ENCODE peak calls at places on chromosomes 2 and 18, in six cellular contexts. R is suprapubic skin, W is stomach, X is testis, N is tibial nerve, K is body of pancreas. T is an unnamed sample.
A peak's percentile ranks its signal among the peaks of the same experiment; 100 is the strongest.

GRCh38 chr2:109032229-109032800 is 43.3 kb upstream of the EDAR start:
- DNase-seq in R (peak; percentile 7), W (no peak), X (no peak), N (no peak), K (no peak), T (no peak)

GRCh38 chr2:237697586-237698337 is 70.4 kb downstream of the LRRFIP1 start:
- DNase-seq in R (no peak), W (no peak), X (no peak), N (no peak), K (no peak), T (peak; percentile 32)

GRCh38 chr2:155382781-155383180 is 684.3 kb downstream of the KCNJ3 start:
- DNase-seq in R (no peak), W (no peak), X (no peak), N (no peak), K (no peak), T (no peak)

GRCh38 chr2:240155080-240156025 is 14.9 kb upstream of the OTOS start:
- DNase-seq in R (no peak), W (no peak), X (no peak), N (no peak), K (no peak), T (no peak)

GRCh38 chr2:165406053-165406628 is 63.4 kb upstream of the CSRNP3 start:
- DNase-seq in R (no peak), W (no peak), X (no peak), N (no peak), K (no peak), T (no peak)

GRCh38 chr2:102418421-102418961 is 4.5 kb upstream of the IL18RAP start:
- DNase-seq in R (no peak), W (no peak), X (no peak), N (no peak), K (no peak), T (peak; percentile 90)

GRCh38 chr2:195312662-195313061 is 344.4 kb upstream of the SLC39A10 start:
- DNase-seq in R (no peak), W (no peak), X (no peak), N (no peak), K (no peak), T (peak; percentile 61)

GRCh38 chr18:2108581-2108980 is 462.7 kb downstream of the METTL4 start:
- DNase-seq in R (no peak), W (no peak), X (no peak), N (no peak), K (no peak), T (no peak)

GRCh38 chr18:63823516-63824219 is 48.5 kb downstream of the SERPINB7 start:
- DNase-seq in R (no peak), W (peak; percentile 38), X (peak; percentile 56), N (peak; percentile 55), K (peak; percentile 76), T (peak; percentile 83)

GRCh38 chr18:7514796-7515440 is 52.2 kb upstream of the PTPRM start:
- DNase-seq in R (no peak), W (no peak), X (no peak), N (no peak), K (peak; percentile 17), T (no peak)

GRCh38 chr2:28515176-28515751 is 19.4 kb downstream of the PLB1 start:
- DNase-seq in R (no peak), W (no peak), X (no peak), N (no peak), K (no peak), T (no peak)

GRCh38 chr2:157785200-157785599 is 90.9 kb downstream of the ACVR1 start:
- DNase-seq in R (no peak), W (no peak), X (no peak), N (no peak), K (peak; percentile 32), T (no peak)

GRCh38 chr2:217987391-217987790 is 15.4 kb downstream of the TNS1 start:
- DNase-seq in R (no peak), W (no peak), X (no peak), N (no peak), K (peak; percentile 5), T (no peak)

GRCh38 chr2:230042195-230042594 is 26.5 kb downstream of the SLC16A14 start:
- DNase-seq in R (no peak), W (no peak), X (no peak), N (no peak), K (no peak), T (no peak)

GRCh38 chr2:127066942-127067341 is 40.0 kb downstream of the BIN1 start:
- DNase-seq in R (peak; percentile 92), W (peak; percentile 35), X (peak; percentile 75), N (peak; percentile 84), K (peak; percentile 49), T (no peak)

GRCh38 chr2:29517421-29517820 is 402.2 kb downstream of the CLIP4 start:
- DNase-seq in R (no peak), W (no peak), X (no peak), N (no peak), K (no peak), T (no peak)

GRCh38 chr18:25262920-25263319 is 89.0 kb downstream of the ZNF521 start:
- DNase-seq in R (no peak), W (no peak), X (no peak), N (no peak), K (no peak), T (no peak)

GRCh38 chr2:196130039-196130825 is 41.1 kb downstream of the STK17B start:
- DNase-seq in R (no peak), W (no peak), X (no peak), N (no peak), K (no peak), T (peak; percentile 47)

GRCh38 chr18:7367336-7367735 is 136.4 kb downstream of the LRRC30 start:
- DNase-seq in R (no peak), W (no peak), X (no peak), N (no peak), K (no peak), T (no peak)

GRCh38 chr18:39105095-39105494 is 1539.5 kb upstream of the CELF4 start:
- DNase-seq in R (no peak), W (no peak), X (no peak), N (no peak), K (no peak), T (no peak)

GRCh38 chr2:109415460-109416004 is 198.2 kb downstream of the SEPTIN10 start:
- DNase-seq in R (no peak), W (no peak), X (no peak), N (no peak), K (no peak), T (no peak)

GRCh38 chr2:187499941-187500532 is 52.0 kb upstream of the CALCRL start:
- DNase-seq in R (no peak), W (peak; percentile 63), X (peak; percentile 69), N (peak; percentile 88), K (peak; percentile 74), T (peak; percentile 54)

GRCh38 chr2:168758970-168759820 is 43.2 kb upstream of the NOSTRIN start:
- DNase-seq in R (no peak), W (no peak), X (peak; percentile 38), N (peak; percentile 26), K (peak; percentile 44), T (peak; percentile 56)

GRCh38 chr2:179051250-179051649 is 1.3 kb upstream of the CCDC141 start:
- DNase-seq in R (no peak), W (no peak), X (no peak), N (no peak), K (no peak), T (no peak)

GRCh38 chr2:236178921-236179652 is 10.9 kb upstream of the GBX2 start:
- DNase-seq in R (peak; percentile 26), W (no peak), X (no peak), N (no peak), K (no peak), T (no peak)

GRCh38 chr2:236177967-236178909 is 10.1 kb upstream of the GBX2 start:
- DNase-seq in R (peak; percentile 77), W (peak; percentile 60), X (peak; percentile 83), N (peak; percentile 45), K (peak; percentile 70), T (peak; percentile 87)

GRCh38 chr2:236180501-236180816 is 12.3 kb upstream of the GBX2 start:
- DNase-seq in R (no peak), W (no peak), X (no peak), N (no peak), K (no peak), T (no peak)

GRCh38 chr2:236179653-236180500 is 11.7 kb upstream of the GBX2 start:
- DNase-seq in R (peak; percentile 57), W (no peak), X (no peak), N (no peak), K (no peak), T (no peak)

DNA sequence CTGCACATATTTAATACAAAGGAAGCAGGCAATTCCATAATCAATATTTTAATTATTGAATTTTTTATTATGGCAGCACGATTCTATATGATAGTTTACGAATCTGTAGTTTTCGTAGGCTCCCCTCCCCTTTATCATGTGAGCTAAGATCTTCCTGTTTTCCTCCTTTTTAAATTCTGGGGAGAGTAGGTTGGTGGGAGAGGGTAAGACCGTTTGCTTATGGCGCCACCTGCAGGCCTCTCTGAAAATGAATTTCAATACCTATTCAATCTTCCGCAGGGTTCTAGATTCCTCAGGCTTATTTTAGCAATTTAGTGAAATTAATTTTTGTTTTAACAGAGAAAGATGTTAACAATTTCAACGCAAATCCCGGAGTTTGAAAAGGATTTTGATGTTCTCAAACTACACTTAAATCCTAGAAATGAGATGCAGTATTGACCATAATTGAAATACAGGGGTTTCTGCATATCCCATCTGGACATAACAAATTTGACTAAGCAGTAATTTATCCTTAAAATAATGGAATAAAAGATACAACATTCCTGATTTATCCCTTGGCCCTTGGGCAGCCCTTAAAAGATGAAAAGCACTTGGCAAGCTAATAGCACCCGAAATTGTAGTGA is 12.8 kb upstream of the GBX2 start:
- DNase-seq in R (peak; percentile 78), W (peak; percentile 50), X (peak; percentile 68), N (peak; percentile 55), K (peak; percentile 56), T (peak; percentile 81)
- H3K4me3 ChIP-seq in R (no peak overlapping the region), W (no peak overlapping the region), X (no peak overlapping the region), N (no peak overlapping the region), K (no peak overlapping the region), T (no peak overlapping the region)

GRCh38 chr2:173048530-173048900 is 27.1 kb upstream of the MAP3K20 start:
- DNase-seq in R (no peak), W (no peak), X (no peak), N (no peak), K (no peak), T (no peak)
- TF ChIP-seq POLR2A in R (no peak), W (no peak), X (no peak), N (no peak), K (no peak), T (no peak)

GRCh38 chr2:205686231-205687017 is 4.1 kb downstream of the NRP2 start:
- DNase-seq in R (no peak), W (no peak), X (no peak), N (no peak), K (no peak), T (no peak)

GRCh38 chr2:205684871-205685313 is 2.6 kb downstream of the NRP2 start:
- DNase-seq in R (no peak), W (no peak), X (no peak), N (no peak), K (no peak), T (no peak)

GRCh38 chr2:205688417-205689200 is 6.3 kb downstream of the NRP2 start:
- DNase-seq in R (no peak), W (no peak), X (no peak), N (no peak), K (no peak), T (no peak)

GRCh38 chr2:205685314-205686230 is 3.3 kb downstream of the NRP2 start:
- DNase-seq in R (no peak), W (peak; percentile 43), X (no peak), N (no peak), K (peak; percentile 15), T (no peak)

GRCh38 chr2:205687018-205687956 is 5.0 kb downstream of the NRP2 start:
- DNase-seq in R (no peak), W (no peak), X (no peak), N (no peak), K (no peak), T (no peak)
- H3K4me3 ChIP-seq in R (peak overlapping the region; percentile 57), W (peak overlapping the region; percentile 76), X (no peak overlapping the region), N (peak overlapping the region; percentile 76), K (no peak overlapping the region), T (no peak overlapping the region)

GRCh38 chr2:105037572-105038382 is at the start of gene MRPS9:
- DNase-seq in R (peak; percentile 99), W (peak; percentile 99), X (peak; percentile 99), N (peak; percentile 95), K (peak; percentile 99), T (peak; percentile 98)
- TF ChIP-seq POLR2A in R (peak; percentile 44), W (no peak), X (no peak), N (no peak), K (peak; percentile 73), T (peak; percentile 57)

T was measured in NB4.